ENCODE peak calls at places on chromosome 6, in four cellular contexts. One of them, this sample, is unnamed.

GRCh38 chr6:23414204-23414501 is 711.9 kb upstream of the NRSN1 start:
- DNase-seq in NCI-H748 treated with DMSO at 0.1 percent for 48 hours: peak
- DNase-seq in heart right ventricle: no peak
- DNase-seq in T-helper 2 cell: no peak
- DNase-seq in this sample: no peak

GRCh38 chr6:170026272-170027110 is 264.4 kb downstream of the DLL1 start:
- DNase-seq in heart right ventricle: no peak
- DNase-seq in T-helper 2 cell: no peak
- DNase-seq in NCI-H748 treated with DMSO at 0.1 percent for 48 hours: peak
- DNase-seq in this sample: no peak

GRCh38 chr6:7461416-7461815 is 71.8 kb downstream of the RIOK1 start:
- DNase-seq in NCI-H748 treated with DMSO at 0.1 percent for 48 hours: no peak
- DNase-seq in T-helper 2 cell: no peak
- DNase-seq in heart right ventricle: no peak
- DNase-seq in this sample: no peak

GRCh38 chr6:169453221-169453620 is 199.6 kb upstream of the THBS2 start:
- DNase-seq in T-helper 2 cell: no peak
- DNase-seq in heart right ventricle: no peak
- DNase-seq in NCI-H748 treated with DMSO at 0.1 percent for 48 hours: no peak
- DNase-seq in this sample: no peak

GRCh38 chr6:49550413-49551125 is at the start of gene C6orf141:
- DNase-seq in heart right ventricle: no peak
- DNase-seq in T-helper 2 cell: no peak
- DNase-seq in NCI-H748 treated with DMSO at 0.1 percent for 48 hours: peak
- DNase-seq in this sample: peak

GRCh38 chr6:70686548-70687133 is 19.0 kb downstream of the SMAP1 start:
- DNase-seq in NCI-H748 treated with DMSO at 0.1 percent for 48 hours: no peak
- DNase-seq in heart right ventricle: no peak
- DNase-seq in T-helper 2 cell: no peak
- DNase-seq in this sample: no peak

GRCh38 chr6:19838442-19839236 is 1.5 kb downstream of the ID4 start:
- DNase-seq in NCI-H748 treated with DMSO at 0.1 percent for 48 hours: peak
- DNase-seq in T-helper 2 cell: no peak
- DNase-seq in heart right ventricle: peak
- DNase-seq in this sample: no peak

GRCh38 chr6:161435426-161436065 is 161.7 kb upstream of the AGPAT4 start:
- DNase-seq in heart right ventricle: no peak
- DNase-seq in T-helper 2 cell: no peak
- DNase-seq in NCI-H748 treated with DMSO at 0.1 percent for 48 hours: no peak
- DNase-seq in this sample: no peak

GRCh38 chr6:125046107-125046925 is 84.1 kb downstream of the RNF217 start:
- DNase-seq in T-helper 2 cell: no peak
- DNase-seq in heart right ventricle: no peak
- DNase-seq in NCI-H748 treated with DMSO at 0.1 percent for 48 hours: no peak
- DNase-seq in this sample: no peak

GRCh38 chr6:706161-706560 is 13.2 kb upstream of the EXOC2 start:
- DNase-seq in NCI-H748 treated with DMSO at 0.1 percent for 48 hours: no peak
- DNase-seq in heart right ventricle: no peak
- DNase-seq in T-helper 2 cell: no peak
- DNase-seq in this sample: no peak

GRCh38 chr6:170512249-170512648 is 40.9 kb downstream of the PSMB1 start:
- DNase-seq in T-helper 2 cell: no peak
- DNase-seq in NCI-H748 treated with DMSO at 0.1 percent for 48 hours: no peak
- DNase-seq in heart right ventricle: no peak
- DNase-seq in this sample: no peak

GRCh38 chr6:40585661-40586269 is 1.4 kb downstream of the LRFN2 start:
- DNase-seq in NCI-H748 treated with DMSO at 0.1 percent for 48 hours: peak
- DNase-seq in heart right ventricle: no peak
- DNase-seq in T-helper 2 cell: no peak
- DNase-seq in this sample: no peak

GRCh38 chr6:17492350-17492749 is 99.0 kb downstream of the CAP2 start:
- DNase-seq in NCI-H748 treated with DMSO at 0.1 percent for 48 hours: no peak
- DNase-seq in T-helper 2 cell: no peak
- DNase-seq in heart right ventricle: no peak
- DNase-seq in this sample: no peak

GRCh38 chr6:2020909-2021308 is 224.5 kb downstream of the GMDS start:
- DNase-seq in heart right ventricle: no peak
- DNase-seq in T-helper 2 cell: no peak
- DNase-seq in NCI-H748 treated with DMSO at 0.1 percent for 48 hours: peak
- DNase-seq in this sample: no peak

GRCh38 chr6:28643017-28643740 is 117.5 kb downstream of the GPX5 start:
- DNase-seq in NCI-H748 treated with DMSO at 0.1 percent for 48 hours: no peak
- DNase-seq in T-helper 2 cell: no peak
- DNase-seq in heart right ventricle: no peak
- DNase-seq in this sample: peak

GRCh38 chr6:160106701-160107100 is 14.9 kb upstream of the SLC22A1 start:
- DNase-seq in NCI-H748 treated with DMSO at 0.1 percent for 48 hours: no peak
- DNase-seq in T-helper 2 cell: no peak
- DNase-seq in heart right ventricle: no peak
- DNase-seq in this sample: no peak

GRCh38 chr6:54291738-54292137 is 16.5 kb upstream of the TINAG start:
- DNase-seq in heart right ventricle: no peak
- DNase-seq in NCI-H748 treated with DMSO at 0.1 percent for 48 hours: no peak
- DNase-seq in T-helper 2 cell: no peak
- DNase-seq in this sample: peak